ENCODE peak calls at places on chromosome X, in nine cellular contexts. E is NB4, X is NCI-H69, Y is T-helper 17 cell, C is HFF-Myc, R is posterior cingulate gyrus, T is spleen, A is Karpas-422, Q is nephron progenitor cell. O is an unnamed sample.

GRCh38 chrX:119374736-119375135 is 24.4 kb upstream of the SLC25A43 start:
- DNase-seq in X (no peak), E (no peak), Q (no peak), R (no peak), A (no peak), Y (no peak), T (no peak), C (peak; percentile 17), O (no peak)

GRCh38 chrX:41559662-41560061 is 112.5 kb downstream of the NYX start:
- DNase-seq in C (peak; percentile 61), A (no peak), T (no peak), Q (no peak), Y (no peak), R (no peak), X (no peak), E (peak; percentile 56), O (no peak)

GRCh38 chrX:78708830-78709229 is 38.7 kb upstream of the LPAR4 start:
- DNase-seq in Y (no peak), Q (no peak), R (no peak), C (no peak), X (no peak), E (no peak), T (no peak), A (no peak), O (no peak)

GRCh38 chrX:5681159-5681558 is 547.5 kb downstream of the NLGN4X start:
- DNase-seq in Y (no peak), T (no peak), Q (no peak), E (peak; percentile 39), A (peak; percentile 84), X (peak; percentile 34), C (no peak), R (no peak), O (no peak)

GRCh38 chrX:39808471-39808917 is 289.3 kb downstream of the BCOR start:
- DNase-seq in Q (no peak), Y (no peak), C (peak; percentile 40), R (no peak), T (no peak), E (no peak), X (no peak), A (no peak), O (no peak)

GRCh38 chrX:21885568-21885967 is 29.8 kb downstream of the YY2 start:
- DNase-seq in X (no peak), R (no peak), Y (no peak), E (no peak), T (no peak), Q (no peak), C (no peak), A (no peak), O (no peak)

GRCh38 chrX:40552768-40553167 is 28.0 kb upstream of the ATP6AP2 start:
- DNase-seq in R (no peak), C (no peak), Y (no peak), X (peak; percentile 41), A (peak; percentile 58), Q (no peak), T (no peak), E (peak; percentile 26), O (no peak)

GRCh38 chrX:102067966-102068723 is 57.3 kb upstream of the TCEAL2 start:
- DNase-seq in Y (no peak), C (no peak), X (peak; percentile 0), E (peak; percentile 32), A (peak; percentile 74), R (no peak), T (no peak), Q (peak; percentile 22), O (no peak)

GRCh38 chrX:15524417-15524816 is 23.8 kb downstream of the BMX start:
- DNase-seq in X (no peak), A (no peak), T (no peak), C (no peak), Q (no peak), Y (no peak), R (no peak), E (no peak), O (no peak)

O was measured in right lobe of liver.